ENCODE peak calls at places on chromosomes 1 and 21, in five cellular contexts. P is anterior cingulate cortex; X is GM23248; S is activated T-helper 1 cell treated with anti-CD3 and anti-CD28 coated beads, Interleukin-2, amount 50 U/mL, for 16 hours; W is left ventricle myocardium superior. H is an unnamed sample.

GRCh38 chr1:17108360-17108759 is 10.9 kb downstream of the PADI2 start:
- DNase-seq in P (no peak), X (no peak), S (no peak), W (no peak), H (no peak)

GRCh38 chr1:43668956-43669355 is 19.0 kb downstream of the KDM4A start:
- DNase-seq in P (no peak), X (peak; percentile 61), S (no peak), W (no peak), H (no peak)

GRCh38 chr1:225655509-225656258 is 2.8 kb upstream of the ENAH start:
- DNase-seq in P (peak; percentile 27), X (peak; percentile 96), S (no peak), W (peak; percentile 50), H (peak; percentile 92)

GRCh38 chr1:6198646-6199297 is 623 bp downstream of the RPL22 start:
- DNase-seq in P (no peak), X (peak; percentile 64), S (no peak), W (no peak), H (peak; percentile 42)

GRCh38 chr1:167431909-167432650 is 86.2 kb downstream of the CD247 start:
- DNase-seq in P (no peak), X (no peak), S (no peak), W (no peak), H (no peak)

GRCh38 chr21:44708866-44709425 is 2.4 kb downstream of the TSPEAR start:
- DNase-seq in P (no peak), X (no peak), S (no peak), W (no peak), H (no peak)

GRCh38 chr1:111754964-111755320 is 759 bp upstream of the DDX20 start:
- DNase-seq in P (no peak), X (peak; percentile 73), S (no peak), W (peak; percentile 62), H (no peak)

GRCh38 chr1:235888119-235888643 is 21.5 kb upstream of the LYST start:
- DNase-seq in P (no peak), X (no peak), S (peak; percentile 35), W (no peak), H (no peak)

GRCh38 chr1:192766009-192766625 is 42.7 kb upstream of the RGS2 start:
- DNase-seq in P (no peak), X (peak; percentile 57), S (no peak), W (no peak), H (no peak)

GRCh38 chr21:25772680-25773079 is 37.9 kb downstream of the GABPA start:
- DNase-seq in P (no peak), X (no peak), S (no peak), W (no peak), H (peak; percentile 66)

GRCh38 chr1:21126324-21126723 is 50.4 kb downstream of the EIF4G3 start:
- DNase-seq in P (no peak), X (no peak), S (no peak), W (no peak), H (no peak)

GRCh38 chr1:112992780-112993179 is 36.8 kb upstream of the SLC16A1 start:
- DNase-seq in P (no peak), X (peak; percentile 34), S (no peak), W (no peak), H (no peak)

GRCh38 chr1:114122891-114123621 is 30.6 kb downstream of the SYT6 start:
- DNase-seq in P (no peak), X (peak; percentile 88), S (no peak), W (peak; percentile 41), H (no peak)

GRCh38 chr1:53562256-53562982 is 103.2 kb downstream of the DMRTB1 start:
- DNase-seq in P (no peak), X (no peak), S (no peak), W (no peak), H (no peak)

GRCh38 chr1:97138515-97139032 is 417.0 kb downstream of the PTBP2 start:
- DNase-seq in P (no peak), X (no peak), S (no peak), W (no peak), H (no peak)

GRCh38 chr1:149844650-149845255 is 54.6 kb upstream of the BOLA1 start:
- DNase-seq in P (no peak), X (peak; percentile 16), S (no peak), W (no peak), H (no peak)

GRCh38 chr1:7768583-7768982 is 2.5 kb upstream of the VAMP3 start:
- DNase-seq in P (no peak), X (no peak), S (no peak), W (no peak), H (no peak)

GRCh38 chr1:41362357-41362721 is 1.1 kb downstream of the FOXO6 start:
- DNase-seq in P (no peak), X (no peak), S (no peak), W (no peak), H (no peak)

GRCh38 chr21:16084776-16085364 is 355.1 kb downstream of the USP25 start:
- DNase-seq in P (peak; percentile 61), X (peak; percentile 85), S (no peak), W (peak; percentile 61), H (no peak)

GRCh38 chr1:145985502-145986439 is 10.6 kb downstream of the TXNIP start:
- DNase-seq in P (no peak), X (peak; percentile 54), S (no peak), W (peak; percentile 74), H (peak; percentile 63)

GRCh38 chr21:36863260-36863659 is 103.2 kb downstream of the HLCS start:
- DNase-seq in P (no peak), X (no peak), S (no peak), W (no peak), H (no peak)

GRCh38 chr1:31214316-31215082 is 25.2 kb downstream of the NKAIN1 start:
- DNase-seq in P (no peak), X (no peak), S (no peak), W (no peak), H (no peak)

GRCh38 chr1:39915499-39916129 is 13.9 kb upstream of the MYCL start:
- DNase-seq in P (no peak), X (no peak), S (no peak), W (no peak), H (no peak)

GRCh38 chr21:26060335-26061115 is 110.0 kb downstream of the APP start:
- DNase-seq in P (no peak), X (no peak), S (no peak), W (no peak), H (no peak)

GRCh38 chr1:45272943-45273342 is 53.8 kb upstream of the HPDL start:
- DNase-seq in P (no peak), X (peak; percentile 80), S (no peak), W (no peak), H (peak; percentile 71)

GRCh38 chr1:112798293-112798692 is 83.2 kb upstream of the PPM1J start:
- DNase-seq in P (no peak), X (no peak), S (no peak), W (no peak), H (no peak)

GRCh38 chr1:25432364-25432719 is 1.6 kb downstream of the MACO1 start:
- DNase-seq in P (no peak), X (no peak), S (no peak), W (no peak), H (no peak)

GRCh38 chr1:17909634-17910033 is 154.5 kb downstream of the ACTL8 start:
- DNase-seq in P (no peak), X (peak; percentile 46), S (no peak), W (no peak), H (no peak)

GRCh38 chr1:111101854-111102642 is 37.8 kb downstream of the DRAM2 start:
- DNase-seq in P (no peak), X (no peak), S (no peak), W (no peak), H (no peak)

GRCh38 chr21:27555996-27556395 is 589.1 kb upstream of the ADAMTS5 start:
- DNase-seq in P (no peak), X (peak; percentile 19), S (no peak), W (no peak), H (no peak)

GRCh38 chr1:221742555-221743415 is 896 bp upstream of the DUSP10 start:
- DNase-seq in P (peak; percentile 68), X (peak; percentile 89), S (peak; percentile 69), W (peak; percentile 96), H (peak; percentile 50)

GRCh38 chr1:87084247-87084836 is 169.9 kb downstream of the HS2ST1 start:
- DNase-seq in P (no peak), X (peak; percentile 64), S (no peak), W (no peak), H (peak; percentile 41)

GRCh38 chr1:55309786-55310516 is 94.8 kb upstream of the USP24 start:
- DNase-seq in P (no peak), X (no peak), S (no peak), W (no peak), H (no peak)

GRCh38 chr1:78236711-78237110 is 190.9 kb downstream of the GIPC2 start:
- DNase-seq in P (no peak), X (peak; percentile 61), S (no peak), W (no peak), H (no peak)

GRCh38 chr21:42746593-42747266 is 93.3 kb downstream of the PDE9A start:
- DNase-seq in P (no peak), X (no peak), S (no peak), W (peak; percentile 61), H (no peak)

GRCh38 chr1:19087737-19088594 is 122.1 kb downstream of the UBR4 start:
- DNase-seq in P (no peak), X (no peak), S (no peak), W (no peak), H (no peak)

H was measured in endothelial cell of umbilical vein.